ENCODE peak calls at places on chromosomes 1 and 21, in ten cellular contexts. J is A549, B is sigmoid colon, N is GM12878, X is esophagus muscularis mucosa, S is ovary, T is stomach, F is H1, D is tibial nerve, W is suprapubic skin. Q is an unnamed sample. For H3K4me1, the result is how much of the 10 kb centered on the place peaks cover.

GRCh38 chr1:21909787-21910503 is 27.2 kb downstream of the HSPG2 start:
- DNase-seq in J (no peak), B (peak), N (peak), X (no peak), S (peak), T (no peak), F (no peak), D (peak), W (peak), Q (no peak)

GRCh38 chr1:209808059-209808494 is 2.1 kb upstream of the IRF6 start:
- DNase-seq in J (no peak), B (no peak), N (no peak), X (no peak), S (no peak), T (no peak), F (no peak), D (no peak), W (no peak), Q (peak)

GRCh38 chr1:15207031-15207828 is 39.8 kb upstream of the FHAD1 start:
- DNase-seq in J (no peak), B (peak), N (no peak), X (no peak), S (no peak), T (peak), F (no peak), D (no peak), W (no peak), Q (no peak)

GRCh38 chr1:184905601-184906322 is 68.5 kb downstream of the NIBAN1 start:
- DNase-seq in J (no peak), B (no peak), N (no peak), X (no peak), S (no peak), T (peak), F (no peak), D (no peak), W (no peak), Q (peak)

GRCh38 chr1:29852248-29852647 is 615.9 kb downstream of the PTPRU start:
- DNase-seq in J (no peak), B (no peak), N (no peak), X (no peak), S (no peak), T (no peak), F (no peak), D (no peak), W (no peak), Q (no peak)

GRCh38 chr1:93844262-93845045 is 34.6 kb downstream of the DNTTIP2 start:
- DNase-seq in J (peak), B (peak), N (peak), X (peak), S (peak), T (peak), F (no peak), D (peak), W (no peak), Q (peak)

GRCh38 chr21:28099296-28099695 is 893.4 kb downstream of the LTN1 start:
- DNase-seq in J (no peak), B (peak), N (no peak), X (no peak), S (peak), T (no peak), F (no peak), D (no peak), W (no peak), Q (no peak)

GRCh38 chr1:161989108-161989507 is 34.6 kb downstream of the OLFML2B start:
- DNase-seq in J (no peak), B (no peak), N (no peak), X (no peak), S (no peak), T (no peak), F (no peak), D (no peak), W (no peak), Q (no peak)

GRCh38 chr1:53559854-53560571 is 100.8 kb downstream of the DMRTB1 start:
- DNase-seq in J (no peak), B (peak), N (no peak), X (no peak), S (no peak), T (no peak), F (no peak), D (no peak), W (peak), Q (peak)

GRCh38 chr1:81449786-81450185 is 350.9 kb upstream of the ADGRL2 start:
- DNase-seq in J (no peak), B (no peak), N (no peak), X (no peak), S (no peak), T (no peak), F (no peak), D (no peak), W (no peak), Q (no peak)

GRCh38 chr1:90325165-90325564 is 330.3 kb downstream of the ZNF326 start:
- DNase-seq in J (no peak), B (no peak), N (no peak), X (no peak), S (no peak), T (no peak), F (no peak), D (no peak), W (no peak), Q (no peak)

GRCh38 chr1:234602334-234603220 is 7.4 kb downstream of the IRF2BP2 start:
- DNase-seq in J (peak), B (peak), N (no peak), X (no peak), S (no peak), T (peak), F (no peak), D (peak), W (no peak), Q (peak)

GRCh38 chr1:56819393-56819899 is at the start of gene FYB2:
- DNase-seq in J (no peak), B (no peak), N (no peak), X (no peak), S (no peak), T (peak), F (no peak), D (no peak), W (no peak), Q (peak)

GRCh38 chr1:210633636-210634035 is 304.9 kb downstream of the HHAT start:
- DNase-seq in J (no peak), B (no peak), N (no peak), X (no peak), S (no peak), T (no peak), F (no peak), D (no peak), W (no peak), Q (no peak)

GRCh38 chr21:29297483-29298347 is 1.0 kb upstream of the BACH1 start:
- DNase-seq in J (no peak), B (no peak), N (no peak), X (peak), S (no peak), T (no peak), F (no peak), D (no peak), W (no peak), Q (peak)

GRCh38 chr1:240517891-240518290 is 94.1 kb downstream of the GREM2 start:
- DNase-seq in J (no peak), B (no peak), N (no peak), X (no peak), S (no peak), T (no peak), F (no peak), D (no peak), W (no peak), Q (no peak)

GRCh38 chr1:60367522-60367921 is 294.0 kb upstream of the C1orf87 start:
- DNase-seq in J (no peak), B (no peak), N (no peak), X (no peak), S (no peak), T (no peak), F (no peak), D (no peak), W (no peak), Q (no peak)

GRCh38 chr1:88891318-88892145 is at the start of gene GTF2B:
- DNase-seq in J (peak), B (peak), N (peak), X (peak), S (peak), T (peak), F (peak), D (peak), W (peak), Q (peak)

GRCh38 chr1:229905031-229905545 is 161.9 kb upstream of the GALNT2 start:
- DNase-seq in J (no peak), B (no peak), N (no peak), X (peak), S (no peak), T (no peak), F (no peak), D (no peak), W (no peak), Q (no peak)

GRCh38 chr1:110765640-110766335 is 91.0 kb upstream of the KCNA3 start:
- DNase-seq in J (peak), B (no peak), N (no peak), X (no peak), S (no peak), T (no peak), F (no peak), D (peak), W (no peak), Q (peak)

GRCh38 chr1:33289858-33290154 is 31.1 kb downstream of the A3GALT2 start:
- DNase-seq in J (no peak), B (no peak), N (no peak), X (no peak), S (no peak), T (no peak), F (no peak), D (no peak), W (no peak), Q (no peak)

GRCh38 chr1:167274061-167274460 is 53.4 kb downstream of the POU2F1 start:
- DNase-seq in J (no peak), B (no peak), N (no peak), X (no peak), S (no peak), T (no peak), F (no peak), D (no peak), W (no peak), Q (no peak)

GRCh38 chr1:154433161-154433681 is 28.1 kb downstream of the IL6R start:
- DNase-seq in J (no peak), B (peak), N (no peak), X (no peak), S (no peak), T (no peak), F (no peak), D (no peak), W (peak), Q (no peak)

DNA sequence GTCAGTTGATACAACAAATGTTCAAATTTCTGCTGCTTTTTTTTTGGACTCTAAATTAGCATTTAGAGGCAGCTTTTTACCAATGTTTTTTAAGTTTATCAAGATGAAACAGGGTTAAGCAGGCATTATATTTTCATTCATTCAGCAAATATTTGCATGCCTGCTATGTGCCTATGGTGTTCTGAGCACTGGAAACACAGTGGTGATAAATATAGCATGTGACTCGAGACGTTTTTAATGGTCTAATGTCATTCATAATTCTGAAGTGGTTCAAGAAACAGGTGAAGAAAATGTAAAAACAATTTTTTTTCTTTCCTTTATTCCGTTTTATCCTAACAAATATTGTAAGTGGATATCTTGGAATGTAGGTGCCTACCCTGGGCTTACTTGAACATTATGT is 26.8 kb downstream of the NEK7 start:
- DNase-seq in J (no peak), B (no peak), N (no peak), X (no peak), S (no peak), T (no peak), F (no peak), D (no peak), W (no peak), Q (no peak)
- H3K4me1 ChIP-seq in J (under half), B (under half), N (under half), X (under half), S (under half), T (under half), F (under half), D (under half), W (under half), Q (under half)

GRCh38 chr1:39142394-39143060 is 62.0 kb upstream of the MACF1 start:
- DNase-seq in J (no peak), B (no peak), N (no peak), X (no peak), S (no peak), T (peak), F (no peak), D (no peak), W (peak), Q (no peak)
- TF ChIP-seq EP300 in J (no peak), B (no peak), N (no peak), X (no peak), S (no peak), T (no peak), F (no peak), D (no peak), W (no peak), Q (no peak)

GRCh38 chr1:181079920-181080319 is 8.6 kb upstream of the IER5 start:
- DNase-seq in J (no peak), B (no peak), N (no peak), X (no peak), S (no peak), T (no peak), F (no peak), D (no peak), W (no peak), Q (no peak)

GRCh38 chr1:181079382-181079781 is 9.1 kb upstream of the IER5 start:
- DNase-seq in J (no peak), B (no peak), N (no peak), X (no peak), S (no peak), T (no peak), F (no peak), D (no peak), W (no peak), Q (no peak)

GRCh38 chr1:181083842-181084605 is 4.5 kb upstream of the IER5 start:
- DNase-seq in J (no peak), B (peak), N (no peak), X (no peak), S (no peak), T (peak), F (no peak), D (peak), W (no peak), Q (peak)

GRCh38 chr1:181080543-181080942 is 8.0 kb upstream of the IER5 start:
- DNase-seq in J (no peak), B (no peak), N (no peak), X (no peak), S (no peak), T (no peak), F (no peak), D (no peak), W (no peak), Q (no peak)

GRCh38 chr1:181081399-181081798 is 7.1 kb upstream of the IER5 start:
- DNase-seq in J (no peak), B (no peak), N (no peak), X (no peak), S (no peak), T (no peak), F (no peak), D (no peak), W (no peak), Q (no peak)
- H3K4me1 ChIP-seq in J (half or more), B (under half), N (under half), X (under half), S (under half), T (under half), F (under half), D (under half), W (under half), Q (under half)

GRCh38 chr1:156533568-156534220 is 33.1 kb upstream of the MEF2D start:
- DNase-seq in J (no peak), B (no peak), N (no peak), X (no peak), S (no peak), T (no peak), F (no peak), D (no peak), W (no peak), Q (peak)
- TF ChIP-seq EP300 in J (no peak), B (no peak), N (no peak), X (no peak), S (no peak), T (no peak), F (no peak), D (no peak), W (no peak), Q (no peak)